ENCODE peak calls at places on chromosome 12, in four cellular contexts. H is stimulated activated effector memory CD8-positive, alpha-beta T cell treated with anti-CD3 and anti-CD28 coated beads, Interleukin-12 subunit alpha, Interleukin-12 subunit beta, amount 100 ng/mL, for 72 hours; Q is germinal center; K is activated naive CD4-positive, alpha-beta T cell treated with Interleukin-2 at 50 U/mL for 16 hours. G is an unnamed sample.

GRCh38 chr12:43241971-43242370 is 310.0 kb downstream of the ADAMTS20 start:
- DNase-seq in K (no peak), H (no peak), Q (no peak), G (no peak)

GRCh38 chr12:87428701-87429277 is 600.4 kb downstream of the C12orf50 start:
- DNase-seq in Q (no peak), K (no peak), H (no peak), G (no peak)

GRCh38 chr12:120538281-120539156 is 4.4 kb downstream of the RNF10 start:
- DNase-seq in K (no peak), Q (peak), H (no peak), G (no peak)

GRCh38 chr12:26031318-26031717 is 72.8 kb downstream of the RASSF8 start:
- DNase-seq in H (no peak), K (no peak), Q (no peak), G (no peak)

GRCh38 chr12:125053821-125054220 is 11.4 kb upstream of the AACS start:
- DNase-seq in Q (no peak), H (no peak), K (no peak), G (no peak)

GRCh38 chr12:104719700-104720345 is 238.3 kb downstream of the SLC41A2 start:
- DNase-seq in Q (no peak), H (no peak), K (no peak), G (no peak)

GRCh38 chr12:131862084-131862441 is 32.4 kb upstream of the ULK1 start:
- DNase-seq in H (no peak), Q (no peak), K (no peak), G (no peak)

GRCh38 chr12:100187068-100187467 is 13.5 kb upstream of the ACTR6 start:
- DNase-seq in H (peak), K (no peak), Q (no peak), G (no peak)

GRCh38 chr12:55946553-55946952 is 15.6 kb downstream of the DGKA start:
- DNase-seq in H (no peak), K (no peak), Q (no peak), G (no peak)